ENCODE peak calls at places on chromosomes 16 and 17, in ten cellular contexts. One of them, this sample, is unnamed. For H3K4me1, the result is how much of the 10 kb centered on the place peaks cover.

GRCh38 chr16:30953511-30954124 is 3.9 kb upstream of the SETD1A start:
- DNase-seq in lung: peak
- DNase-seq in CD8-positive, alpha-beta memory T cell: peak
- DNase-seq in A549: peak
- DNase-seq in OCI-LY7: peak
- DNase-seq in IMR-90: peak
- DNase-seq in adrenal gland: peak
- DNase-seq in esophagus muscularis mucosa: no peak
- DNase-seq in HCT116: peak
- DNase-seq in thoracic aorta: no peak
- DNase-seq in this sample: peak

GRCh38 chr17:7590743-7591142 is 849 bp upstream of the SOX15 start:
- DNase-seq in thoracic aorta: no peak
- DNase-seq in OCI-LY7: no peak
- DNase-seq in HCT116: no peak
- DNase-seq in A549: peak
- DNase-seq in CD8-positive, alpha-beta memory T cell: no peak
- DNase-seq in lung: no peak
- DNase-seq in adrenal gland: peak
- DNase-seq in esophagus muscularis mucosa: no peak
- DNase-seq in IMR-90: peak
- DNase-seq in this sample: no peak

GRCh38 chr16:1152651-1153259 is at the start of gene CACNA1H:
- DNase-seq in adrenal gland: peak
- DNase-seq in IMR-90: no peak
- DNase-seq in lung: no peak
- DNase-seq in thoracic aorta: no peak
- DNase-seq in CD8-positive, alpha-beta memory T cell: peak
- DNase-seq in A549: no peak
- DNase-seq in HCT116: no peak
- DNase-seq in esophagus muscularis mucosa: no peak
- DNase-seq in OCI-LY7: no peak
- DNase-seq in this sample: peak

GRCh38 chr16:47612711-47613110 is 151.6 kb downstream of the PHKB start:
- DNase-seq in HCT116: no peak
- DNase-seq in thoracic aorta: no peak
- DNase-seq in adrenal gland: no peak
- DNase-seq in lung: no peak
- DNase-seq in CD8-positive, alpha-beta memory T cell: no peak
- DNase-seq in IMR-90: peak
- DNase-seq in A549: no peak
- DNase-seq in OCI-LY7: no peak
- DNase-seq in esophagus muscularis mucosa: no peak
- DNase-seq in this sample: no peak

GRCh38 chr17:13222931-13223330 is 205.1 kb upstream of the ELAC2 start:
- DNase-seq in OCI-LY7: no peak
- DNase-seq in lung: no peak
- DNase-seq in esophagus muscularis mucosa: no peak
- DNase-seq in HCT116: no peak
- DNase-seq in A549: no peak
- DNase-seq in CD8-positive, alpha-beta memory T cell: no peak
- DNase-seq in adrenal gland: no peak
- DNase-seq in thoracic aorta: no peak
- DNase-seq in IMR-90: no peak
- DNase-seq in this sample: no peak

GRCh38 chr17:65537845-65538678 is 23.4 kb downstream of the AXIN2 start:
- DNase-seq in lung: no peak
- DNase-seq in HCT116: no peak
- DNase-seq in CD8-positive, alpha-beta memory T cell: no peak
- DNase-seq in esophagus muscularis mucosa: no peak
- DNase-seq in OCI-LY7: no peak
- DNase-seq in adrenal gland: no peak
- DNase-seq in A549: no peak
- DNase-seq in thoracic aorta: no peak
- DNase-seq in IMR-90: no peak
- DNase-seq in this sample: no peak

GRCh38 chr17:15931394-15931793 is 13.5 kb upstream of the ADORA2B start:
- DNase-seq in CD8-positive, alpha-beta memory T cell: no peak
- DNase-seq in lung: no peak
- DNase-seq in HCT116: no peak
- DNase-seq in A549: no peak
- DNase-seq in adrenal gland: no peak
- DNase-seq in IMR-90: no peak
- DNase-seq in esophagus muscularis mucosa: no peak
- DNase-seq in thoracic aorta: no peak
- DNase-seq in OCI-LY7: no peak
- DNase-seq in this sample: peak

GRCh38 chr16:30359871-30360170 is 4.7 kb upstream of the CD2BP2 start:
- DNase-seq in lung: no peak
- DNase-seq in thoracic aorta: no peak
- DNase-seq in CD8-positive, alpha-beta memory T cell: no peak
- DNase-seq in esophagus muscularis mucosa: no peak
- DNase-seq in HCT116: no peak
- DNase-seq in OCI-LY7: no peak
- DNase-seq in IMR-90: no peak
- DNase-seq in adrenal gland: no peak
- DNase-seq in A549: no peak
- DNase-seq in this sample: no peak

GRCh38 chr16:2757344-2757743 is 4.9 kb downstream of the SRRM2 start:
- DNase-seq in adrenal gland: no peak
- DNase-seq in HCT116: no peak
- DNase-seq in OCI-LY7: no peak
- DNase-seq in esophagus muscularis mucosa: no peak
- DNase-seq in thoracic aorta: no peak
- DNase-seq in IMR-90: no peak
- DNase-seq in CD8-positive, alpha-beta memory T cell: no peak
- DNase-seq in A549: no peak
- DNase-seq in lung: no peak
- DNase-seq in this sample: no peak

GRCh38 chr16:2753523-2754020 is 1.1 kb downstream of the SRRM2 start:
- DNase-seq in lung: no peak
- DNase-seq in IMR-90: no peak
- DNase-seq in esophagus muscularis mucosa: no peak
- DNase-seq in HCT116: no peak
- DNase-seq in A549: no peak
- DNase-seq in CD8-positive, alpha-beta memory T cell: no peak
- DNase-seq in thoracic aorta: no peak
- DNase-seq in adrenal gland: no peak
- DNase-seq in OCI-LY7: peak
- DNase-seq in this sample: peak

GRCh38 chr16:2752850-2753522 is 548 bp downstream of the SRRM2 start:
- DNase-seq in lung: no peak
- DNase-seq in A549: peak
- DNase-seq in esophagus muscularis mucosa: no peak
- DNase-seq in HCT116: peak
- DNase-seq in CD8-positive, alpha-beta memory T cell: no peak
- DNase-seq in thoracic aorta: no peak
- DNase-seq in IMR-90: peak
- DNase-seq in OCI-LY7: peak
- DNase-seq in adrenal gland: peak
- DNase-seq in this sample: peak

GRCh38 chr16:2756288-2757015 is 4.0 kb downstream of the SRRM2 start:
- DNase-seq in esophagus muscularis mucosa: no peak
- DNase-seq in adrenal gland: no peak
- DNase-seq in OCI-LY7: no peak
- DNase-seq in HCT116: no peak
- DNase-seq in A549: no peak
- DNase-seq in CD8-positive, alpha-beta memory T cell: no peak
- DNase-seq in lung: no peak
- DNase-seq in thoracic aorta: no peak
- DNase-seq in IMR-90: no peak
- DNase-seq in this sample: no peak

DNA sequence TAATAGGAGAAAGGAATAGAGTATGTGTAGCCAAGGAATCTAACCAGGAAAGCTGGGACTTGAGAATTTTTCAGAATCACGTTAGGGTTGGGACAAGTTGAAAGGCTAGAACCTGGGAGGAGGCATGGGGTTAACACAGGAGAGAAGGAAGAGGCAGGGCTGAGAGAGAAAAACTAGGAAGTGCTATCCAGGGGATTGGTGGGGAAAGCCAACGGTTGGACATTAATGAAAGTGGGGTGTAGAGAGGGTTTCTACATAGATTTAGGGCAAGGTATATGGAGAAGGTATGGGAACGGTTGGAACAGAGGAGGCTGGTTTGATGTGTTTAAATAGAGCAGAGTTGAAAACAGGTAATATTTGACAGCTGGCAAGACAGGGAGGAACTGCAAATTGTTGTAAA is 2.7 kb downstream of the SRRM2 start:
- DNase-seq in thoracic aorta: no peak
- DNase-seq in esophagus muscularis mucosa: no peak
- DNase-seq in HCT116: no peak
- DNase-seq in adrenal gland: no peak
- DNase-seq in CD8-positive, alpha-beta memory T cell: no peak
- DNase-seq in lung: no peak
- DNase-seq in IMR-90: no peak
- DNase-seq in OCI-LY7: no peak
- DNase-seq in A549: no peak
- DNase-seq in this sample: no peak
- H3K4me1 ChIP-seq in thoracic aorta: under half
- H3K4me1 ChIP-seq in esophagus muscularis mucosa: half or more
- H3K4me1 ChIP-seq in HCT116: under half
- H3K4me1 ChIP-seq in adrenal gland: under half
- H3K4me1 ChIP-seq in CD8-positive, alpha-beta memory T cell: under half
- H3K4me1 ChIP-seq in lung: under half
- H3K4me1 ChIP-seq in IMR-90: under half
- H3K4me1 ChIP-seq in OCI-LY7: under half
- H3K4me1 ChIP-seq in A549: under half
- H3K4me1 ChIP-seq in this sample: under half

GRCh38 chr17:1648582-1649115 is 1.0 kb downstream of the RILP start:
- DNase-seq in esophagus muscularis mucosa: peak
- DNase-seq in A549: peak
- DNase-seq in OCI-LY7: peak
- DNase-seq in CD8-positive, alpha-beta memory T cell: peak
- DNase-seq in IMR-90: peak
- DNase-seq in lung: peak
- DNase-seq in adrenal gland: peak
- DNase-seq in thoracic aorta: peak
- DNase-seq in HCT116: peak
- DNase-seq in this sample: peak
- H3K4me1 ChIP-seq in esophagus muscularis mucosa: half or more
- H3K4me1 ChIP-seq in A549: under half
- H3K4me1 ChIP-seq in OCI-LY7: under half
- H3K4me1 ChIP-seq in CD8-positive, alpha-beta memory T cell: under half
- H3K4me1 ChIP-seq in IMR-90: under half
- H3K4me1 ChIP-seq in lung: under half
- H3K4me1 ChIP-seq in adrenal gland: under half
- H3K4me1 ChIP-seq in thoracic aorta: under half
- H3K4me1 ChIP-seq in HCT116: under half
- H3K4me1 ChIP-seq in this sample: under half

GRCh38 chr16:87471278-87472141 is 21.3 kb downstream of the ZCCHC14 start:
- DNase-seq in thoracic aorta: no peak
- DNase-seq in OCI-LY7: no peak
- DNase-seq in CD8-positive, alpha-beta memory T cell: no peak
- DNase-seq in lung: no peak
- DNase-seq in HCT116: no peak
- DNase-seq in esophagus muscularis mucosa: no peak
- DNase-seq in IMR-90: no peak
- DNase-seq in adrenal gland: no peak
- DNase-seq in A549: no peak
- DNase-seq in this sample: no peak

GRCh38 chr16:87468550-87468949 is 24.3 kb downstream of the ZCCHC14 start:
- DNase-seq in adrenal gland: no peak
- DNase-seq in thoracic aorta: no peak
- DNase-seq in lung: no peak
- DNase-seq in CD8-positive, alpha-beta memory T cell: no peak
- DNase-seq in A549: no peak
- DNase-seq in IMR-90: no peak
- DNase-seq in OCI-LY7: no peak
- DNase-seq in HCT116: no peak
- DNase-seq in esophagus muscularis mucosa: no peak
- DNase-seq in this sample: no peak

GRCh38 chr16:87472142-87472778 is 20.6 kb downstream of the ZCCHC14 start:
- DNase-seq in A549: no peak
- DNase-seq in HCT116: no peak
- DNase-seq in CD8-positive, alpha-beta memory T cell: no peak
- DNase-seq in IMR-90: no peak
- DNase-seq in lung: no peak
- DNase-seq in adrenal gland: no peak
- DNase-seq in OCI-LY7: no peak
- DNase-seq in thoracic aorta: no peak
- DNase-seq in esophagus muscularis mucosa: no peak
- DNase-seq in this sample: no peak

GRCh38 chr16:87469186-87469585 is 23.6 kb downstream of the ZCCHC14 start:
- DNase-seq in A549: no peak
- DNase-seq in HCT116: no peak
- DNase-seq in OCI-LY7: no peak
- DNase-seq in thoracic aorta: no peak
- DNase-seq in CD8-positive, alpha-beta memory T cell: no peak
- DNase-seq in IMR-90: no peak
- DNase-seq in lung: no peak
- DNase-seq in esophagus muscularis mucosa: no peak
- DNase-seq in adrenal gland: no peak
- DNase-seq in this sample: no peak

GRCh38 chr16:87470332-87470731 is 22.5 kb downstream of the ZCCHC14 start:
- DNase-seq in A549: no peak
- DNase-seq in CD8-positive, alpha-beta memory T cell: no peak
- DNase-seq in thoracic aorta: no peak
- DNase-seq in adrenal gland: no peak
- DNase-seq in IMR-90: peak
- DNase-seq in esophagus muscularis mucosa: no peak
- DNase-seq in HCT116: no peak
- DNase-seq in lung: no peak
- DNase-seq in OCI-LY7: no peak
- DNase-seq in this sample: no peak
- H3K4me1 ChIP-seq in A549: under half
- H3K4me1 ChIP-seq in CD8-positive, alpha-beta memory T cell: under half
- H3K4me1 ChIP-seq in thoracic aorta: half or more
- H3K4me1 ChIP-seq in adrenal gland: under half
- H3K4me1 ChIP-seq in IMR-90: under half
- H3K4me1 ChIP-seq in esophagus muscularis mucosa: half or more
- H3K4me1 ChIP-seq in HCT116: under half
- H3K4me1 ChIP-seq in lung: under half
- H3K4me1 ChIP-seq in OCI-LY7: under half
- H3K4me1 ChIP-seq in this sample: under half

GRCh38 chr16:2963074-2963610 is 933 bp upstream of the KREMEN2 start:
- DNase-seq in CD8-positive, alpha-beta memory T cell: peak
- DNase-seq in IMR-90: no peak
- DNase-seq in OCI-LY7: no peak
- DNase-seq in esophagus muscularis mucosa: no peak
- DNase-seq in adrenal gland: no peak
- DNase-seq in lung: no peak
- DNase-seq in thoracic aorta: no peak
- DNase-seq in HCT116: no peak
- DNase-seq in A549: no peak
- DNase-seq in this sample: no peak

GRCh38 chr16:2962334-2963073 is 1.6 kb upstream of the KREMEN2 start:
- DNase-seq in thoracic aorta: no peak
- DNase-seq in IMR-90: no peak
- DNase-seq in adrenal gland: no peak
- DNase-seq in HCT116: no peak
- DNase-seq in OCI-LY7: no peak
- DNase-seq in esophagus muscularis mucosa: no peak
- DNase-seq in A549: no peak
- DNase-seq in lung: no peak
- DNase-seq in CD8-positive, alpha-beta memory T cell: no peak
- DNase-seq in this sample: no peak

GRCh38 chr16:2963611-2964415 is at the start of gene KREMEN2:
- DNase-seq in esophagus muscularis mucosa: no peak
- DNase-seq in thoracic aorta: no peak
- DNase-seq in A549: peak
- DNase-seq in HCT116: peak
- DNase-seq in adrenal gland: no peak
- DNase-seq in OCI-LY7: no peak
- DNase-seq in lung: no peak
- DNase-seq in CD8-positive, alpha-beta memory T cell: peak
- DNase-seq in IMR-90: no peak
- DNase-seq in this sample: no peak

GRCh38 chr16:2966043-2966802 is 2.1 kb downstream of the KREMEN2 start:
- DNase-seq in A549: no peak
- DNase-seq in lung: no peak
- DNase-seq in OCI-LY7: no peak
- DNase-seq in IMR-90: no peak
- DNase-seq in adrenal gland: no peak
- DNase-seq in esophagus muscularis mucosa: no peak
- DNase-seq in CD8-positive, alpha-beta memory T cell: no peak
- DNase-seq in HCT116: no peak
- DNase-seq in thoracic aorta: no peak
- DNase-seq in this sample: no peak

DNA sequence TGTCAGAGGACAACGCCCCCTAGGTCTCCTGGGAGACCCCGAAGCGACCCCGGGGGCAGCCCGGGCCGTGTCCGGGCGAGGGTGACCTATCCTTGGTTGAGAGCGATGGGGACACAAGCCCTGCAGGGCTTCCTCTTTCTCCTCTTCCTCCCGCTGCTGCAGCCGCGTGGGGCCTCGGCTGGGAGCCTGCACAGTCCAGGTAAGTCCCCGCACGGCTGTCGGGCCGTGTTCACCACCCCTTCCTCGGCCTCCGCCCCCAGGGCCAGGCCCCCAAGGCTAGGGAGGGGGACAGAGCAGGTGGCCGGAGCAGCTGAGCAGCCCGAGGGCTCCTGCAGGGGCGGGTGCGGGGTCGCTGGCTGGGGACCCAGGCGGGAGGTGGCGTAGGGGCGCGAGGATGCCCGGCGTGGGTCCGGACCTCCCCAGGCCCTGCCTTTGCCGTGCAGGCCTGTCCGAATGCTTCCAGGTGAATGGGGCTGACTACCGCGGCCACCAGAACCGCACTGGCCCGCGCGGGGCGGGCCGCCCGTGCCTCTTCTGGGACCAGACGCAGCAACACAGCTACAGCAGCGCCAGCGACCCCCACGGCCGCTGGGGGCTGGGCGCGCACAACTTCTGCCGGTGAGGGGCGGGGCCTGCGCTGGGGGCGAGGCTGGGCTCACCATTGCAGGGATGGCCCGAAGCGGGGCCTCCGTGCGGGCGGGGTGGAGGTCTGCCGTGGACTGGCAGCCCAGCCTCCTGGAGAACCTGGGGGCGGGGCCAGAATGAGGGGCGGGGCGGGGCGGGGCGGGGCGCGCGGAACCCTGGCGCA is 545 bp downstream of the KREMEN2 start:
- DNase-seq in thoracic aorta: no peak
- DNase-seq in adrenal gland: no peak
- DNase-seq in OCI-LY7: peak
- DNase-seq in HCT116: peak
- DNase-seq in lung: no peak
- DNase-seq in IMR-90: no peak
- DNase-seq in A549: peak
- DNase-seq in CD8-positive, alpha-beta memory T cell: peak
- DNase-seq in esophagus muscularis mucosa: no peak
- DNase-seq in this sample: peak
- H3K4me1 ChIP-seq in thoracic aorta: under half
- H3K4me1 ChIP-seq in adrenal gland: under half
- H3K4me1 ChIP-seq in OCI-LY7: half or more
- H3K4me1 ChIP-seq in HCT116: under half
- H3K4me1 ChIP-seq in lung: under half
- H3K4me1 ChIP-seq in IMR-90: under half
- H3K4me1 ChIP-seq in A549: under half
- H3K4me1 ChIP-seq in CD8-positive, alpha-beta memory T cell: under half
- H3K4me1 ChIP-seq in esophagus muscularis mucosa: half or more
- H3K4me1 ChIP-seq in this sample: under half